ENCODE peak calls at places on chromosomes 2 and 18, in four cellular contexts. T, B, P and Q are unnamed samples. For H3K27me3 and H3K4me1, the result is how much of the 10 kb centered on the place peaks cover.

GRCh38 chr2:172434821-172435607 is 7.6 kb downstream of the ITGA6 start:
- DNase-seq in T (no peak), B (no peak), P (no peak), Q (no peak)

GRCh38 chr18:45871655-45872054 is 46.2 kb downstream of the SIGLEC15 start:
- DNase-seq in T (peak), B (no peak), P (no peak), Q (no peak)

GRCh38 chr2:44943031-44943692 is 1.7 kb downstream of the SIX3 start:
- DNase-seq in T (no peak), B (no peak), P (no peak), Q (no peak)

GRCh38 chr18:22283397-22283796 is 114.0 kb downstream of the GATA6 start:
- DNase-seq in T (peak), B (no peak), P (no peak), Q (no peak)

GRCh38 chr2:109396338-109397180 is 217.2 kb downstream of the SEPTIN10 start:
- DNase-seq in T (peak), B (no peak), P (no peak), Q (no peak)

GRCh38 chr2:1162768-1163584 is 212.3 kb downstream of the SNTG2 start:
- DNase-seq in T (no peak), B (no peak), P (no peak), Q (no peak)

GRCh38 chr18:77129150-77129551 is 3.4 kb downstream of the MBP start:
- DNase-seq in T (peak), B (no peak), P (no peak), Q (no peak)

GRCh38 chr2:216349366-216349765 is 22.9 kb downstream of the MARCHF4 start:
- DNase-seq in T (no peak), B (no peak), P (no peak), Q (no peak)

GRCh38 chr2:196941398-196942078 is 15.0 kb upstream of the PGAP1 start:
- DNase-seq in T (peak), B (no peak), P (no peak), Q (no peak)

GRCh38 chr2:210756821-210757220 is 200.4 kb downstream of the CPS1 start:
- DNase-seq in T (no peak), B (no peak), P (no peak), Q (no peak)

GRCh38 chr2:240560084-240560479 is at the start of gene DUSP28:
- DNase-seq in T (peak), B (peak), P (peak), Q (peak)

GRCh38 chr18:58359226-58360019 is 269.5 kb downstream of the ALPK2 start:
- DNase-seq in T (no peak), B (no peak), P (no peak), Q (no peak)

GRCh38 chr2:3557588-3558204 is 437 bp downstream of the RNASEH1 start:
- DNase-seq in T (no peak), B (no peak), P (no peak), Q (no peak)

GRCh38 chr2:131104487-131105155 is 515 bp upstream of the PLEKHB2 start:
- DNase-seq in T (peak), B (peak), P (peak), Q (peak)

GRCh38 chr18:36662000-36662399 is 166.8 kb downstream of the TPGS2 start:
- DNase-seq in T (peak), B (no peak), P (no peak), Q (no peak)

GRCh38 chr2:159617651-159618050 is 1.3 kb upstream of the BAZ2B start:
- DNase-seq in T (peak), B (no peak), P (no peak), Q (no peak)

GRCh38 chr2:137178955-137179377 is 413.6 kb downstream of the THSD7B start:
- DNase-seq in T (peak), B (no peak), P (no peak), Q (no peak)

GRCh38 chr2:191866675-191867506 is 20.0 kb upstream of the CAVIN2 start:
- DNase-seq in T (peak), B (peak), P (peak), Q (no peak)

GRCh38 chr2:224711859-224712258 is 4.3 kb downstream of the CCDC195 start:
- DNase-seq in T (no peak), B (no peak), P (no peak), Q (no peak)

GRCh38 chr2:158580760-158581159 is 124.0 kb downstream of the PKP4 start:
- DNase-seq in T (no peak), B (no peak), P (no peak), Q (no peak)

GRCh38 chr2:240917684-240918257 is 11.6 kb downstream of the CROCC2 start:
- DNase-seq in T (no peak), B (peak), P (peak), Q (no peak)

GRCh38 chr18:9417081-9417841 is 58.1 kb upstream of the RALBP1 start:
- DNase-seq in T (peak), B (no peak), P (no peak), Q (no peak)

GRCh38 chr18:36309436-36310391 is 12.2 kb downstream of the FHOD3 start:
- DNase-seq in T (peak), B (peak), P (peak), Q (no peak)

GRCh38 chr18:74005320-74006110 is 142.1 kb downstream of the FBXO15 start:
- DNase-seq in T (no peak), B (no peak), P (no peak), Q (no peak)

GRCh38 chr2:60552851-60553495 is 481 bp downstream of the BCL11A start:
- DNase-seq in T (no peak), B (no peak), P (no peak), Q (no peak)

GRCh38 chr2:24021122-24021998 is 11.5 kb downstream of the MFSD2B start:
- DNase-seq in T (no peak), B (no peak), P (no peak), Q (no peak)

GRCh38 chr2:54454922-54455583 is 1.1 kb upstream of the SPTBN1 start:
- DNase-seq in T (no peak), B (peak), P (peak), Q (no peak)

GRCh38 chr2:5690718-5691658 is 1.2 kb upstream of the SOX11 start:
- DNase-seq in T (peak), B (no peak), P (no peak), Q (no peak)

GRCh38 chr2:213202006-213202405 is 50.6 kb upstream of the IKZF2 start:
- DNase-seq in T (peak), B (no peak), P (no peak), Q (no peak)

GRCh38 chr2:227623225-227623624 is 5.9 kb downstream of the SCYGR4 start:
- DNase-seq in T (peak), B (no peak), P (no peak), Q (no peak)

GRCh38 chr18:51630706-51631105 is 433.2 kb upstream of the MEX3C start:
- DNase-seq in T (no peak), B (no peak), P (no peak), Q (no peak)

GRCh38 chr2:97664636-97664970 is 759 bp upstream of the ACTR1B start:
- DNase-seq in T (no peak), B (no peak), P (no peak), Q (no peak)

GRCh38 chr2:125167152-125167551 is 1142.1 kb downstream of the CNTNAP5 start:
- DNase-seq in T (peak), B (no peak), P (no peak), Q (no peak)

GRCh38 chr2:208982831-208983230 is 441.0 kb upstream of the MAP2 start:
- DNase-seq in T (no peak), B (no peak), P (no peak), Q (no peak)

DNA sequence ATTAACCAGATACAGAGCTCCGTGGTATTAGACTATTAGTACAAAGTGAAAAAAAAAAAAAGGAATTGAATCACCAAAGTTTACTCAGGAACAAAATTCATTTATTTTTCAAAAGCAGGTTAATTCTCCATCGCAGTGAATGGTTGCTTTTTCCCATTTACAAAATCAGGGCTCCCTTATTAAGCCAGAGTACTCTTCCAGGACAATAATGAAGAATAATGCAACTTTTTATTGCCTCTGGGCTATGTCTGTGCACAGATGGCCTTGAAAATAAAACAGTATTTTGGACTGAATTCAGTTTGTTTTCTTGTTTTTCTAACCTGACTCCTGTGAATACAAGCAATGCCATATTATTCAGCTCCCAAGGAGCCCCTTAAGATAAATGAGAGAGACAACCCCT is 246.8 kb downstream of the KCNS3 start:
- DNase-seq in T (no peak), B (no peak), P (no peak), Q (no peak)
- H3K27me3 ChIP-seq in T (under half), B (under half), P (under half), Q (under half)

DNA sequence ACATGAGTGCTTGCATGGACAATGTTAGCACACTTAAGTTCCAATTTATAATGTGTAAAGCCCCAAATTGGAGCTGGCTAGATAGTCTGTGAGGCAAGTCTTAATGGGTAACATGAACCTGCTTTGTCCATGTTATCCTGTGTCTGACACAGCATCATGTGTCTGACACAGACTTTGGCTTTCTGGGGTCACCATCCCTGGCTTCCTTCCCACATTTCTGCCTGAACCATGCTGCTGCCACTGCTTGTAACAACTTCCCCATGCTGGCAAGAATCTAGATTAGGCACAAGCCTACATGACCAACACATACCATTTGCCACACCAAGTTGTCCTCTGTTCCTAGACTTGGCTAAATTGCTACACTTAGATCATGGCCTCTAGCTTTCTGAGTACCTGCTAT is 49.8 kb upstream of the ZBTB7C start:
- DNase-seq in T (no peak), B (peak), P (no peak), Q (no peak)
- H3K4me1 ChIP-seq in T (under half), B (under half), P (under half), Q (under half)

DNA sequence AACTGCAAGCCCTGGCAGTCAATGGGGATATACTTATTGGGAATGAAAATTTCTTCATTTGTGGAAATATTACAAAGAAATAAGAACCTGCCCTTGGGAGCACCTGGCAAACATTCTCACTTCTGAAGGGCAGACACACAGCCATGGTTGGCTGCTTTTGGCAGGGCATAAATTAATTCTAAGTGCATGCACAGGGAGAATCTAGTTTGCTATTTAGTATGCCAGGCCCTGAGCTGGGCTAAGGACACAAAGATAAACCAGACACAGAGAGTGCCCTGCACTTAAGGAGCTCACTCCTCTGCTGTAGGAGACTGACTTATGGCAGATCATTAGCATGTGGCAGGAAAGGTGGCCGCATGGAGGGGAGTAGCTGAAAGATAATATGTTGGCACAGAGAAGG is 366.9 kb downstream of the LPIN1 start:
- DNase-seq in T (no peak), B (no peak), P (no peak), Q (no peak)
- H3K27ac ChIP-seq in T (no peak), B (no peak), P (no peak), Q (no peak)

GRCh38 chr2:202693503-202693902 is 58.7 kb downstream of the FAM117B start:
- DNase-seq in T (no peak), B (no peak), P (no peak), Q (no peak)
- H3K27me3 ChIP-seq in T (under half), B (under half), P (under half), Q (under half)

DNA sequence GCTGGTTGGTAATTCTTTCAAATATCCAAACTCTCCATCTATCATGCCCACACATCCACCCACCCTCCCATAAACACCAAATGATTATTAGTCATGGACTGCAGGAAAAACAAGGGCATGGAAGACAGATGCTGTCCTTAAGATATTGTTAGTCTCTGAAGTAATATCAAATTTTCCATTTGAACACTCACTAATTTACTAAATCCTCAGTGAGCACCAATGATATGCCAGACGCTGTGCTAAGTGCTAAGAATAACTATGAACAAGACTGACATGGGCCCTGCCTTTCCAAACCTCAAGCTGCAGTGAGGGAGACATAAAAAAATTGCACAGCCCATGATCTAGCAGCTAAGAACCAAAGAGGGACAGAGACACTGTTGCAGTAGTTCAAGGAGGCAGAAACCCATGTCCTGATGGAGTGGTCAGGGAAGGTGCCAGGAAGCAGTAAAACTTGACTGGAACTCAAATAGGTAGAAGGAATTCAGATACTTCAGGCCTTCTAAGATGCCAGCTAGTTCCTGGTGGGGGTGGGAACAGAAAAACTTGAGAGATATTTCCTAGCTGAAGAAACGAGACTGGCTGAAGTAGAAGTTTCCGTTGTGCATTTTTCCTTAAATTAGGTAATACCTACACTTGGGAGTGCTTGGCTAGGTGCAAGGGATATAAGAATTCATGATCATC is 182.1 kb downstream of the OSR1 start:
- DNase-seq in T (no peak), B (no peak), P (no peak), Q (no peak)
- H3K4me1 ChIP-seq in T (under half), B (under half), P (under half), Q (under half)

GRCh38 chr2:188810591-188810990 is 163.6 kb upstream of the COL3A1 start:
- DNase-seq in T (peak), B (no peak), P (no peak), Q (no peak)
- H3K27ac ChIP-seq in T (no peak), B (no peak), P (no peak), Q (no peak)

GRCh38 chr2:219490186-219490585 is 8.5 kb upstream of the GMPPA start:
- DNase-seq in T (no peak), B (no peak), P (no peak), Q (no peak)
- H3K27me3 ChIP-seq in T (under half), B (under half), P (under half), Q (under half)

GRCh38 chr2:20200697-20201555 is 24.0 kb downstream of the SDC1 start:
- DNase-seq in T (no peak), B (no peak), P (no peak), Q (no peak)

GRCh38 chr2:20198796-20199361 is 26.1 kb downstream of the SDC1 start:
- DNase-seq in T (no peak), B (no peak), P (no peak), Q (no peak)

GRCh38 chr2:20201671-20202070 is 23.3 kb downstream of the SDC1 start:
- DNase-seq in T (no peak), B (no peak), P (no peak), Q (no peak)

GRCh38 chr2:20198001-20198400 is 26.9 kb downstream of the SDC1 start:
- DNase-seq in T (no peak), B (no peak), P (no peak), Q (no peak)

GRCh38 chr2:20199381-20200270 is 25.3 kb downstream of the SDC1 start:
- DNase-seq in T (no peak), B (no peak), P (no peak), Q (no peak)
- H3K4me1 ChIP-seq in T (under half), B (under half), P (under half), Q (under half)

DNA sequence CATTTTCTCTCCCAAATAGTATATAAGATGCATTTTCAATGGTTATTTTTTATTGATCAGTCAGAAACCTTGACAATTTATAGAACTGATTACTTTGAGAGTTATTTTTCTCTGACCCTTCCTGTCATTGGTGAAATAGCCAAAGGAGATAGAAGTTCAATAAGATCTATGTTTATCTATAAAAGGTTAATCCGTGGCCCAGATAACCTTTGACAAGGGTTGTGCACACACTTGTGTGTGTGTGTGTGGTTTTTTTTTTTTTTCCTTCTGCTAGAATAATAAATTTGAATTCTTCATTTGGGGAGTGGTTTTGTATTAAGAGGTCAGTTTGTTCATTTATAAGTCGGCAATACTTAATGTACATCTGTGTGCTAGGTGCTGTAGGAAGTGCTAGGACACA is 160.0 kb downstream of the MGAT5 start:
- DNase-seq in T (no peak), B (no peak), P (no peak), Q (no peak)
- H3K27ac ChIP-seq in T (no peak), B (no peak), P (no peak), Q (no peak)